ENCODE peak calls at places on chromosomes 16 and 17, in six cellular contexts. L is uterus, P is ovary, Q is transverse colon, M is heart left ventricle, W is upper lobe of left lung. T is an unnamed sample. For H3K9me3, the result is how much of the 10 kb centered on the place peaks cover.

GRCh38 chr16:695355-696089 is 5.3 kb upstream of the WDR24 start:
- DNase-seq in L (no peak), P (no peak), Q (peak), M (no peak), W (no peak), T (peak)

GRCh38 chr16:6926341-6926740 is 406.3 kb upstream of the RBFOX1 start:
- DNase-seq in L (no peak), P (no peak), Q (no peak), M (no peak), W (no peak), T (no peak)

GRCh38 chr16:75250809-75251279 is 580 bp downstream of the BCAR1 start:
- DNase-seq in L (peak), P (no peak), Q (peak), M (no peak), W (no peak), T (no peak)

GRCh38 chr16:70298988-70299938 is at the start of gene DDX19B:
- DNase-seq in L (peak), P (peak), Q (peak), M (peak), W (peak), T (peak)

GRCh38 chr16:28093383-28093725 is 29.8 kb upstream of the GSG1L start:
- DNase-seq in L (no peak), P (no peak), Q (no peak), M (no peak), W (no peak), T (no peak)

GRCh38 chr16:27284865-27285675 is 16.5 kb upstream of the NSMCE1 start:
- DNase-seq in L (no peak), P (no peak), Q (no peak), M (no peak), W (no peak), T (no peak)

GRCh38 chr17:6507535-6507934 is 48.8 kb downstream of the PITPNM3 start:
- DNase-seq in L (peak), P (peak), Q (peak), M (no peak), W (no peak), T (no peak)

GRCh38 chr17:74055508-74056160 is 147.8 kb upstream of the RPL38 start:
- DNase-seq in L (no peak), P (no peak), Q (no peak), M (no peak), W (no peak), T (no peak)

GRCh38 chr16:63876096-63876495 is 1245.8 kb downstream of the CDH11 start:
- DNase-seq in L (no peak), P (no peak), Q (no peak), M (no peak), W (no peak), T (no peak)

GRCh38 chr17:82402865-82403264 is 15.3 kb upstream of the HEXD start:
- DNase-seq in L (no peak), P (no peak), Q (no peak), M (no peak), W (no peak), T (no peak)

GRCh38 chr16:89009343-89010209 is 32.6 kb upstream of the CBFA2T3 start:
- DNase-seq in L (no peak), P (no peak), Q (no peak), M (no peak), W (no peak), T (no peak)

GRCh38 chr17:22464041-22464440 is 771.7 kb downstream of the KCNJ18 start:
- DNase-seq in L (no peak), P (no peak), Q (no peak), M (no peak), W (no peak), T (no peak)

GRCh38 chr17:16923097-16923903 is 48.6 kb downstream of the TNFRSF13B start:
- DNase-seq in L (no peak), P (no peak), Q (peak), M (no peak), W (peak), T (no peak)

GRCh38 chr17:55286681-55287589 is 22.2 kb downstream of the HLF start:
- DNase-seq in L (no peak), P (no peak), Q (peak), M (no peak), W (peak), T (peak)

GRCh38 chr17:55777471-55777971 is 26.7 kb downstream of the PCTP start:
- DNase-seq in L (no peak), P (no peak), Q (no peak), M (no peak), W (no peak), T (no peak)

GRCh38 chr16:50599494-50599893 is 51.3 kb downstream of the NKD1 start:
- DNase-seq in L (no peak), P (no peak), Q (no peak), M (no peak), W (no peak), T (no peak)

GRCh38 chr16:58451945-58452401 is 48.0 kb upstream of the NDRG4 start:
- DNase-seq in L (peak), P (no peak), Q (no peak), M (no peak), W (no peak), T (no peak)

GRCh38 chr17:59154335-59154720 is 658 bp downstream of the SKA2 start:
- DNase-seq in L (peak), P (peak), Q (peak), M (peak), W (peak), T (peak)

GRCh38 chr17:77718669-77718961 is 239.9 kb upstream of the TNRC6C start:
- DNase-seq in L (no peak), P (no peak), Q (no peak), M (no peak), W (no peak), T (no peak)

GRCh38 chr16:79089735-79090284 is 510.7 kb downstream of the MAF start:
- DNase-seq in L (no peak), P (no peak), Q (peak), M (peak), W (peak), T (peak)

GRCh38 chr17:81961554-81962498 is 839 bp upstream of the NOTUM start:
- DNase-seq in L (no peak), P (no peak), Q (no peak), M (no peak), W (no peak), T (no peak)

GRCh38 chr17:41863074-41863843 is 2.0 kb downstream of the KLHL11 start:
- DNase-seq in L (no peak), P (no peak), Q (no peak), M (no peak), W (no peak), T (no peak)

GRCh38 chr16:20242568-20243240 is 84.6 kb downstream of the GP2 start:
- DNase-seq in L (no peak), P (no peak), Q (no peak), M (no peak), W (no peak), T (no peak)

GRCh38 chr16:23509763-23510153 is 536 bp downstream of the GGA2 start:
- DNase-seq in L (peak), P (no peak), Q (no peak), M (peak), W (peak), T (peak)

GRCh38 chr16:50324345-50324744 is 44.4 kb downstream of the BRD7 start:
- DNase-seq in L (no peak), P (no peak), Q (no peak), M (no peak), W (no peak), T (no peak)

GRCh38 chr17:81480140-81480917 is 32.3 kb downstream of the ACTG1 start:
- DNase-seq in L (no peak), P (peak), Q (no peak), M (peak), W (no peak), T (no peak)

GRCh38 chr17:38430316-38430715 is 2.1 kb downstream of the ARHGAP23 start:
- DNase-seq in L (no peak), P (no peak), Q (no peak), M (no peak), W (peak), T (no peak)

GRCh38 chr16:84790291-84790690 is 29.5 kb upstream of the CRISPLD2 start:
- DNase-seq in L (no peak), P (no peak), Q (no peak), M (no peak), W (no peak), T (no peak)
- H3K9me3 ChIP-seq in L (under half), P (under half), Q (under half), M (under half), W (under half), T (under half)

GRCh38 chr17:36486204-36487194 is at the start of gene ZNHIT3:
- DNase-seq in L (peak), P (peak), Q (peak), M (peak), W (peak), T (peak)
- TF ChIP-seq POLR2A in L (peak), P (peak), Q (peak), M (no peak), W (peak), T (peak)

GRCh38 chr17:50614471-50615051 is 20.1 kb upstream of the ABCC3 start:
- DNase-seq in L (no peak), P (no peak), Q (no peak), M (no peak), W (no peak), T (no peak)
- H3K27ac ChIP-seq in L (no peak), P (no peak), Q (no peak), M (no peak), W (no peak), T (no peak)

DNA sequence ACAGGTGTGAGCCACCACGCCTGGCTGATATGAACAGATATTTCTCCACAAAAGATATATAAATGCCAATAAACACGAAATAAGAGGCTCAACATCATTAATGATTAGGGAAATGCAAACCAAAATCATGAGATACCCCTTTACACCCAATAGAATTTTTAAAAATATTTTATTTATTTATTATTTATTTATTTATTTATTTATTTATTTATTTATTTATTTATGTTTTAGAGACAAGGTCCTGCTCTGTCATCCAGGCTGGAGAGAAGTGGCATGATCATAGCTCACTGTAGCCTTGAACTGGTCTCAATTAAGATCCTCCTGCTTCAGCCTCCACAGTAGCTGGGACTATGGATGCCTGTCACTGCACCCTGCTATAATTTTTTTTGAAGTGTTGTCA is 30.8 kb downstream of the APPBP2 start:
- DNase-seq in L (no peak), P (no peak), Q (no peak), M (no peak), W (no peak), T (no peak)
- H3K9me3 ChIP-seq in L (under half), P (under half), Q (under half), M (under half), W (under half), T (under half)